ENCODE peak calls at places on chromosomes 7 and 10, in five cellular contexts. E is CD8-positive, alpha-beta memory T cell; F is HFF-Myc; T is Panc1; U is H7. K is an unnamed sample.

GRCh38 chr7:16840094-16840493 is 35.3 kb upstream of the AGR2 start:
- DNase-seq in E (no peak), F (no peak), T (no peak), U (no peak), K (no peak)

GRCh38 chr10:103713676-103714075 is 141.7 kb downstream of the SH3PXD2A start:
- DNase-seq in E (no peak), F (no peak), T (no peak), U (peak), K (no peak)

GRCh38 chr7:105656922-105657521 is 75.7 kb upstream of the EFCAB10 start:
- DNase-seq in E (peak), F (no peak), T (no peak), U (peak), K (no peak)

GRCh38 chr7:157136372-157136771 is 2.4 kb upstream of the UBE3C start:
- DNase-seq in E (no peak), F (peak), T (no peak), U (no peak), K (peak)

GRCh38 chr7:137547477-137547876 is 203.9 kb upstream of the PTN start:
- DNase-seq in E (no peak), F (no peak), T (no peak), U (no peak), K (no peak)

GRCh38 chr7:48089415-48089975 is 430 bp downstream of the UPP1 start:
- DNase-seq in E (no peak), F (no peak), T (no peak), U (peak), K (no peak)

GRCh38 chr7:111320133-111320532 is 229.2 kb downstream of the LRRN3 start:
- DNase-seq in E (no peak), F (no peak), T (no peak), U (no peak), K (no peak)

GRCh38 chr7:41315764-41316163 is 387.1 kb downstream of the INHBA start:
- DNase-seq in E (no peak), F (no peak), T (no peak), U (peak), K (no peak)

GRCh38 chr10:77478248-77478963 is 159.2 kb downstream of the KCNMA1 start:
- DNase-seq in E (no peak), F (peak), T (peak), U (no peak), K (peak)

GRCh38 chr7:17158261-17158660 is 140.2 kb upstream of the AHR start:
- DNase-seq in E (no peak), F (no peak), T (no peak), U (no peak), K (no peak)

DNA sequence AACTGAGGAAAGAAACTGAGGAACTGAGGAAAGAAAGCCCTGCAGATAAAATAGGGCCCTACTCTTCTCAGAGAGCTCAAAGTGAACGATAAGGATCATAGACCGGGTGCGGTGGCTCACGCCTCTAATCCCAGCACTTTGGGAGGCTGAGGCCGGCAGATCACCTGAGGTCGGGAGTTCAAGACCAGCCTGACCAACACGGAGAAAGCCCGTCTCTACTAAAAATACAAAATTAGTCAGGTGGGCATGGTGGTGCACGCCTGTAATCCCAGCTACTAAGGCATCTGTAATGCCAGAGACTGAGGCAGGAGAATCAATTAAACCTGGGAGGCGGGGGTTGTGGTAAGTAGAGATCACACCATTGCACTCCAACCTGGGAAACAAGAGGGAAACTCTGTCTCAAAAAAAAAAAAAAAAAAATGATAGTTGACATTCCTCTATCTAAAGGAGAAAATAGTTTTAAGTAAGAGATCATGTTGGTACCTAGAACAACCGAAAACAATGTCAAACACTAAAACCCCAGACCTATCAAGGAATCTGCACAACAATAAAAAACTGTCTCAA is 2.5 kb downstream of the MKRN1 start:
- DNase-seq in E (no peak), F (no peak), T (no peak), U (no peak), K (no peak)
- H3K4me3 ChIP-seq in E (peak), F (no peak), T (peak), U (peak), K (no peak)

GRCh38 chr10:125373546-125373945 is 213.2 kb upstream of the CTBP2 start:
- DNase-seq in E (no peak), F (no peak), T (no peak), U (no peak), K (no peak)

GRCh38 chr10:125369382-125370326 is 209.3 kb upstream of the CTBP2 start:
- DNase-seq in E (no peak), F (no peak), T (no peak), U (no peak), K (no peak)

GRCh38 chr10:125375210-125375609 is 214.8 kb upstream of the CTBP2 start:
- DNase-seq in E (no peak), F (no peak), T (no peak), U (no peak), K (no peak)

DNA sequence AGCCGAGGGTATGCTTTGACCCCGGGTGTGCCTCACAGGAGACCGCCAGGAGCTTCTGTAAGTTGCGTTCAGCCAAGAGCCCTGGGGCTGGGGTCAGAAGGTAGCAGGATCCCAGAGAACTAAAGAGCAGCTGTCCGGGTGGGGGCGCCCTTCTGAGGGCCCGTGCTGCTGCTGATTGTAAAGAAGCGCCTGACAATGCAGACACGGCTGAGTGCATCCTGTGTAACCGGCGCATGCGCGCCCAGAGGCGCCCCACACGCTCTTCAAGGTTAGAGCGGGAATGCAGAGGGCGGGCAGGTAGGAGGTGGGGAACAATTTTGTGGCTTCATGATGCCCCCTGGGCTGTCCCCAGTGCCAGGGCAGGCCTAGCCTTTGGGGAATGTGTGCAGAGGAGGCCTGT is 210.2 kb upstream of the CTBP2 start:
- DNase-seq in E (no peak), F (no peak), T (no peak), U (peak), K (no peak)
- H3K4me3 ChIP-seq in E (no peak), F (no peak), T (no peak), U (no peak), K (no peak)

GRCh38 chr7:27241189-27242045 is 1.2 kb upstream of the EVX1 start:
- DNase-seq in E (no peak), F (no peak), T (no peak), U (peak), K (no peak)

GRCh38 chr7:27237735-27238334 is 4.8 kb upstream of the EVX1 start:
- DNase-seq in E (no peak), F (no peak), T (no peak), U (no peak), K (peak)

GRCh38 chr7:27238979-27239779 is 3.4 kb upstream of the EVX1 start:
- DNase-seq in E (no peak), F (no peak), T (no peak), U (peak), K (no peak)

GRCh38 chr7:27242046-27242579 is 489 bp upstream of the EVX1 start:
- DNase-seq in E (no peak), F (no peak), T (no peak), U (no peak), K (no peak)

DNA sequence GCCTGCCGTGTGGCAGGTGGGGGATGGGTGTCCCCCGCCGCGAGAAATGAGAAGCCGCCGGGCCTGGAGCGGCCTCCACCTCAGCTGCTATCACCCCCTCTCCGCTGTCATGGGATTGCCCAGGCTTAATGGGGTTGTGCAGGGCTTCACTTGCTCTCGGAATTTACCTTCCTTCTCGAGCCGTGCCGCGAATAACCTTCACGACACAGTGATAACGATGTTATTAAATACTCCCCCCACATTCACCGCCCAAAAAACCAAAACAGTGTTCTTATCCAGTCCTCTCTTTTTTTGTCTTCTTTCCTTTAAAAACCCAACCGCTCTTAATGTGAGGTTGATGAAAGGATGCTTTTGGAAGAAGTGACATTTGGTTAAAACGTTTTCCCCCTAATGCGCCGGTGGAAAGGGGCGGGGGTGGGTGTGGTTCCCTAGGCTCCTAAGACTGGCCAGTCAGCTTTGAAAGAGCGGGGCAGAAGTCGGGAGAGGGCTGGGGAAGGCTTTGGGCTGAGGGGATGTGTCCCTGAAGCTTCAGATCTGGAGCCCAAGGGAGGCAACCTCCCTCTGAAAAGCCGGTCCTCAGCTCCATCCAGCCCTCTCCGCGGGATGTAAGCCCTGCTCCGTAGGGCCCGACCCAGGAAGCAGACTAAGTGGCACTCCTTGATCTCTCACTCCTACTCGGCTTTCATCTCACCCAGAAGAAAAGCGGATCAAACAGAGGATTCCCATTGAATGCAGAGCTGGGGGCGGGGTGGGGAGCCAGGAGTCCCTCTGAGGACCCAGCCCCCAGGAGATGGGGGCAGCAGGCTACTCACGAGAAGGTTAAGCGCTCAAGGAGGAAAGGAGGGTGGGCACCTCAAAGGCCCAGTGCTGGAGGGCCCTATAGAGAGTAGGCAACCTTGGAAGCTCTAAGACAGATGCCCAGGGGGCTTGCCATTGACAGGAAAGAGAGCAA is 2.5 kb upstream of the EVX1 start:
- DNase-seq in E (no peak), F (no peak), T (no peak), U (no peak), K (no peak)
- H3K4me3 ChIP-seq in E (no peak), F (no peak), T (no peak), U (no peak), K (no peak)

GRCh38 chr7:140448781-140449180 is 30.5 kb downstream of the MKRN1 start:
- DNase-seq in E (no peak), F (no peak), T (no peak), U (no peak), K (no peak)
- H3K4me3 ChIP-seq in E (no peak), F (no peak), T (no peak), U (no peak), K (no peak)

GRCh38 chr10:69573056-69573806 is at the start of gene NEUROG3:
- DNase-seq in E (no peak), F (no peak), T (no peak), U (peak), K (no peak)
- H3K4me3 ChIP-seq in E (peak), F (no peak), T (peak), U (peak), K (no peak)

GRCh38 chr7:135726911-135727673 is 894 bp downstream of the SLC13A4 start:
- DNase-seq in E (no peak), F (no peak), T (no peak), U (no peak), K (no peak)

GRCh38 chr7:135728136-135728669 is at the start of gene SLC13A4:
- DNase-seq in E (no peak), F (no peak), T (no peak), U (peak), K (no peak)

GRCh38 chr7:135726389-135726788 is 1.6 kb downstream of the SLC13A4 start:
- DNase-seq in E (no peak), F (no peak), T (no peak), U (no peak), K (no peak)

GRCh38 chr7:135731131-135731530 is 3.1 kb upstream of the SLC13A4 start:
- DNase-seq in E (no peak), F (no peak), T (no peak), U (no peak), K (no peak)

DNA sequence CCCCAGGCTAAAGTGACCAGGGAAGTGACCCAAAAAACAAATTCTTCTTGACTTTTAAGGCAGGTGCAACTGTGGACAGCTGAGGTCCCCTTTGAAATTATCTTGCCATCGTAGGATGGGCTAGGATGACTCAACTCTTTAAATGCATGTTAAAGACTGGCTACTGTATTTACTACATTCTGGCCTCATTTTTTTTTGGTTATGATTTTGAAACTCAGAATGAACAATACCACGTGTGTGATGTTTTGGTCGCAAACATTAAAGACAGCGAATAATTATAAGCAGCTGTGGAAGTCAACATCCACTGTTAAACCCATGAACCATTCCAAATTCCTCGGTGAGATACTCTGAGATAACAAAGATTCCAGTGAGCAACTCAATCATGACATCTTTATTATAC is 1.2 kb upstream of the SLC13A4 start:
- DNase-seq in E (no peak), F (no peak), T (no peak), U (no peak), K (peak)
- H3K4me3 ChIP-seq in E (no peak), F (no peak), T (no peak), U (no peak), K (no peak)

DNA sequence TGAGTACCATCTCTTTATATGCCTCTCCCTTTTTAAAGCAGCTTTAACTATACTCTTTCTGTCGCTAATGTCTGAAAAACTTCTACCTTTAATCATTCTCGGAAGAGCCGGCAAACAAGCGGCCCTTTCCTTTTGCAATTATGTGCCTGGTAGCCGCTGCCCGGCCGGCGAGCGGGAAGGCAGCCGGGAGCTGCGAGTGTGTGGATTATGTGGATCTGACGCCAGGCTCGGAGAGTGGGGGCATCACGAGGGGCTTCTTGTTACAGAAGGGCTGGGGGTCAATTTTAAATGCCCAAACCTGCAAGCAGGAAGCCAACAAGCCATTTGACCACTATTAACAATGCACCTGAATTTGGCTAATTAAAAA is 121.0 kb downstream of the BUB3 start:
- DNase-seq in E (no peak), F (no peak), T (no peak), U (peak), K (no peak)
- H3K4me3 ChIP-seq in E (no peak), F (no peak), T (no peak), U (no peak), K (no peak)

GRCh38 chr10:71963351-71963755 is 842 bp upstream of the CHST3 start:
- DNase-seq in E (no peak), F (no peak), T (no peak), U (no peak), K (no peak)
- H3K4me3 ChIP-seq in E (no peak), F (peak), T (peak), U (peak), K (peak)

GRCh38 chr10:132397036-132397541 is at the start of gene PWWP2B:
- DNase-seq in E (peak), F (no peak), T (no peak), U (peak), K (no peak)

GRCh38 chr10:132394201-132394811 is 2.7 kb upstream of the PWWP2B start:
- DNase-seq in E (no peak), F (no peak), T (no peak), U (no peak), K (no peak)

GRCh38 chr10:132394936-132395703 is 1.9 kb upstream of the PWWP2B start:
- DNase-seq in E (no peak), F (no peak), T (no peak), U (no peak), K (no peak)

GRCh38 chr10:132396495-132397035 is 435 bp upstream of the PWWP2B start:
- DNase-seq in E (peak), F (no peak), T (no peak), U (peak), K (no peak)

GRCh38 chr10:132395704-132396494 is 1.1 kb upstream of the PWWP2B start:
- DNase-seq in E (no peak), F (no peak), T (no peak), U (peak), K (no peak)
- H3K4me3 ChIP-seq in E (no peak), F (peak), T (peak), U (peak), K (peak)

GRCh38 chr7:101754432-101755159 is 62.8 kb upstream of the CUX1 start:
- DNase-seq in E (no peak), F (peak), T (no peak), U (no peak), K (no peak)
- H3K4me3 ChIP-seq in E (peak), F (peak), T (peak), U (no peak), K (peak)

K was measured in AG09309.